ENCODE peak calls at places on chromosomes 13 and 19, in ten cellular contexts. W is hepatocyte, Q is epithelial cell of proximal tubule, E is heart left ventricle, F is Calu3, X is fibroblast of lung, C is MCF 10A, J is pancreas, D is GM13976, L is endothelial cell of umbilical vein. A is an unnamed sample.

GRCh38 chr19:3785464-3785937 is 680 bp downstream of the MATK start:
- DNase-seq in W (no peak), Q (no peak), E (no peak), F (no peak), X (no peak), C (no peak), J (no peak), D (no peak), L (no peak), A (peak)

GRCh38 chr19:47389150-47389556 is 30.2 kb downstream of the MEIS3 start:
- DNase-seq in W (no peak), Q (no peak), E (no peak), F (no peak), X (no peak), C (no peak), J (no peak), D (no peak), L (no peak), A (no peak)

GRCh38 chr19:2444251-2445002 is 12.3 kb downstream of the LMNB2 start:
- DNase-seq in W (no peak), Q (no peak), E (no peak), F (no peak), X (no peak), C (no peak), J (no peak), D (no peak), L (no peak), A (no peak)

GRCh38 chr19:2338055-2338615 is 9.7 kb downstream of the SPPL2B start:
- DNase-seq in W (no peak), Q (no peak), E (no peak), F (no peak), X (no peak), C (no peak), J (no peak), D (no peak), L (no peak), A (no peak)

GRCh38 chr19:49758292-49758691 is 4.8 kb downstream of the TSKS start:
- DNase-seq in W (no peak), Q (no peak), E (no peak), F (no peak), X (peak), C (no peak), J (no peak), D (no peak), L (no peak), A (no peak)

GRCh38 chr13:42569576-42570344 is 4.2 kb upstream of the TNFSF11 start:
- DNase-seq in W (no peak), Q (no peak), E (no peak), F (no peak), X (no peak), C (no peak), J (no peak), D (peak), L (no peak), A (no peak)

GRCh38 chr19:45640849-45641273 is 1.7 kb upstream of the EML2 start:
- DNase-seq in W (peak), Q (no peak), E (no peak), F (peak), X (no peak), C (peak), J (peak), D (no peak), L (no peak), A (peak)

GRCh38 chr13:113656015-113656588 is 1.9 kb downstream of the ATP4B start:
- DNase-seq in W (no peak), Q (no peak), E (no peak), F (no peak), X (no peak), C (no peak), J (no peak), D (no peak), L (no peak), A (no peak)

GRCh38 chr19:36141039-36141914 is 1.4 kb downstream of the CAPNS1 start:
- DNase-seq in W (peak), Q (no peak), E (peak), F (peak), X (peak), C (peak), J (peak), D (peak), L (peak), A (peak)

GRCh38 chr13:112959206-112959605 is 9.8 kb upstream of the MCF2L start:
- DNase-seq in W (no peak), Q (no peak), E (peak), F (no peak), X (no peak), C (no peak), J (no peak), D (no peak), L (no peak), A (no peak)

GRCh38 chr13:22506286-22506685 is 674.5 kb upstream of the SGCG start:
- DNase-seq in W (no peak), Q (no peak), E (no peak), F (no peak), X (peak), C (no peak), J (no peak), D (no peak), L (no peak), A (no peak)

GRCh38 chr13:112724788-112725345 is 35.0 kb downstream of the ATP11A start:
- DNase-seq in W (no peak), Q (no peak), E (no peak), F (no peak), X (no peak), C (peak), J (no peak), D (no peak), L (no peak), A (peak)

GRCh38 chr13:46057251-46058015 is 4.9 kb upstream of the ZC3H13 start:
- DNase-seq in W (no peak), Q (no peak), E (no peak), F (no peak), X (no peak), C (no peak), J (no peak), D (no peak), L (no peak), A (no peak)

GRCh38 chr19:51687791-51688664 is 5.1 kb upstream of the SPACA6 start:
- DNase-seq in W (peak), Q (no peak), E (peak), F (peak), X (peak), C (peak), J (peak), D (no peak), L (peak), A (no peak)

GRCh38 chr19:518292-519231 is 11.3 kb downstream of the TPGS1 start:
- DNase-seq in W (peak), Q (no peak), E (peak), F (no peak), X (peak), C (no peak), J (no peak), D (no peak), L (no peak), A (peak)

GRCh38 chr19:48403606-48404005 is 10.1 kb downstream of the GRIN2D start:
- DNase-seq in W (peak), Q (no peak), E (peak), F (peak), X (peak), C (peak), J (no peak), D (peak), L (peak), A (peak)

GRCh38 chr13:99083976-99084375 is 106.1 kb upstream of the DOCK9 start:
- DNase-seq in W (no peak), Q (no peak), E (no peak), F (no peak), X (no peak), C (no peak), J (peak), D (no peak), L (no peak), A (peak)

GRCh38 chr13:112931028-112931934 is 37.7 kb upstream of the MCF2L start:
- DNase-seq in W (peak), Q (peak), E (no peak), F (peak), X (peak), C (peak), J (no peak), D (no peak), L (peak), A (no peak)

GRCh38 chr19:46373573-46374359 is 26.9 kb downstream of the PPP5C start:
- DNase-seq in W (peak), Q (peak), E (peak), F (peak), X (no peak), C (peak), J (peak), D (no peak), L (peak), A (no peak)

GRCh38 chr13:38180100-38180499 is 169.6 kb upstream of the UFM1 start:
- DNase-seq in W (no peak), Q (no peak), E (no peak), F (no peak), X (no peak), C (peak), J (no peak), D (no peak), L (no peak), A (no peak)

GRCh38 chr19:12937243-12938053 is 961 bp upstream of the CALR start:
- DNase-seq in W (peak), Q (no peak), E (peak), F (peak), X (no peak), C (no peak), J (no peak), D (no peak), L (peak), A (peak)

GRCh38 chr19:48513289-48514122 is 1.9 kb upstream of the LMTK3 start:
- DNase-seq in W (peak), Q (no peak), E (peak), F (peak), X (peak), C (peak), J (peak), D (peak), L (peak), A (peak)

GRCh38 chr13:81017525-81018152 is 676.7 kb upstream of the SPRY2 start:
- DNase-seq in W (peak), Q (peak), E (no peak), F (no peak), X (peak), C (peak), J (no peak), D (peak), L (peak), A (no peak)

GRCh38 chr13:73835138-73835721 is 299.0 kb downstream of the KLF12 start:
- DNase-seq in W (peak), Q (peak), E (no peak), F (no peak), X (peak), C (peak), J (no peak), D (peak), L (peak), A (no peak)

GRCh38 chr19:18470153-18470552 is 32.2 kb upstream of the ISYNA1 start:
- DNase-seq in W (peak), Q (no peak), E (no peak), F (peak), X (no peak), C (peak), J (no peak), D (peak), L (peak), A (peak)

GRCh38 chr19:57651654-57651996 is 17.1 kb upstream of the ZSCAN4 start:
- DNase-seq in W (no peak), Q (no peak), E (no peak), F (no peak), X (no peak), C (no peak), J (no peak), D (no peak), L (no peak), A (no peak)

GRCh38 chr13:99257291-99257690 is 888 bp downstream of the GPR18 start:
- DNase-seq in W (no peak), Q (no peak), E (no peak), F (no peak), X (no peak), C (no peak), J (no peak), D (no peak), L (no peak), A (no peak)

GRCh38 chr19:46056536-46056935 is 15.7 kb upstream of the IGFL4 start:
- DNase-seq in W (no peak), Q (no peak), E (no peak), F (no peak), X (no peak), C (peak), J (no peak), D (no peak), L (no peak), A (no peak)

GRCh38 chr13:95002968-95003813 is 290.8 kb upstream of the SOX21 start:
- DNase-seq in W (peak), Q (no peak), E (no peak), F (no peak), X (no peak), C (no peak), J (no peak), D (peak), L (no peak), A (no peak)

DNA sequence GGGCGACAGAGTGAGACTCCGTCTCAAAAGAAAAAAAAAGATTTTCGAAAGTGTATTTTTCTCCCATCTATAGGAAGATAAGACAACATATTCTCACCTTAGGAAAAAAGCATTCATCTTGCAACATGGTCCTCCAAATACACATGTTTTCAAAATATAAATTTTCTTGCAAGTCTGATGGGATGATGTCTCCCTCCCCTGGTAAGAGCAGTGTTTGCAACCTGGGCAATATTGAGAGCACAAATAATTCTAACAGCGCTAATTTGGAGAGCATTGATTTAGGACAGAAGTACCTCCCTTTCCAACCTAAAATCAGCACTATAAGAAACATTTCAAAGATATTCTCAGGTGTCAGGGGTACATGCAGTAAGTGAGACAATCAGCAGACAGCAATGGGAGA is 61.0 kb upstream of the SHISA2 start:
- DNase-seq in W (no peak), Q (no peak), E (no peak), F (no peak), X (peak), C (peak), J (no peak), D (no peak), L (no peak), A (no peak)
- TF ChIP-seq CTCF in W (peak), Q (peak), E (no peak), F (peak), X (peak), C (peak), J (no peak), D (no peak), L (no peak), A (no peak)

DNA sequence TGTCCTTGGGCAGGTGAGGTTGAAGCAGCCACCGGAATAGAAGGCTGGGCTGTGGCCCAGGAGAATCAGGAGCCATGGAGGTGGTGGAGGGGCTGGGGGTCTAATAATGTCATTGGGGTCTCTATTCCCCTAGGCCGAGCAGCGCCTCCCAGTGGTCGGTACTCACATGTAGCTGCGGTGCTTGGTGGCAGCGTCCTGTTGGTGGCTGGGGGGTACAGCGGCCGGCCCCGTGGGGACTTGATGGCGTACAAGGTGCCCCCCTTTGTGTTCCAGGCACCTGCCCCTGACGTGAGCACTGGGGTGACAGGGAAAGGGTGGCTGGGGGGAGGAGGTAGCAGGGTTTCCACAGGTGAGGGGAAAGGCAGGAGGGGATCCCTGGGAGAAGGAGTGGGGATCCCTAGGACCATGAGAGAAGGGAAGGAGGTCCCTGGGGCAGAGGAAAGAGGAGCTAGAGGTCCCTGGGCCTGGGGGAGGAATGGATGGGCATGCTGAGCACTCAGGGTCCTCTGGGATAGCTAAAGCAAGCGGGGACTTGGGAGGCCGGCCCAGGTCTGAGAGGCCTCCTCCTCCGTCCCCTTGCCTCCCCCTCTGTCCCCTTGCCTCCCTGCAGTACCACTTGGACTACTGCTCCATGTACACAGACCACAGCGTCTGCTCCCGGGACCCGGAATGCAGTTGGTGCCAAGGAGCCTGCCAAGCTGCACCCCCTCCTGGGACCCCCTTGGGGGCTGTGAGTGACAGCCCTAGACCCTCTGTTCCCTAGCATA is 18.1 kb downstream of the MEGF8 start:
- DNase-seq in W (peak), Q (no peak), E (no peak), F (no peak), X (no peak), C (no peak), J (no peak), D (no peak), L (no peak), A (peak)
- TF ChIP-seq CTCF in W (no peak), Q (peak), E (no peak), F (peak), X (peak), C (no peak), J (no peak), D (no peak), L (peak), A (no peak)

DNA sequence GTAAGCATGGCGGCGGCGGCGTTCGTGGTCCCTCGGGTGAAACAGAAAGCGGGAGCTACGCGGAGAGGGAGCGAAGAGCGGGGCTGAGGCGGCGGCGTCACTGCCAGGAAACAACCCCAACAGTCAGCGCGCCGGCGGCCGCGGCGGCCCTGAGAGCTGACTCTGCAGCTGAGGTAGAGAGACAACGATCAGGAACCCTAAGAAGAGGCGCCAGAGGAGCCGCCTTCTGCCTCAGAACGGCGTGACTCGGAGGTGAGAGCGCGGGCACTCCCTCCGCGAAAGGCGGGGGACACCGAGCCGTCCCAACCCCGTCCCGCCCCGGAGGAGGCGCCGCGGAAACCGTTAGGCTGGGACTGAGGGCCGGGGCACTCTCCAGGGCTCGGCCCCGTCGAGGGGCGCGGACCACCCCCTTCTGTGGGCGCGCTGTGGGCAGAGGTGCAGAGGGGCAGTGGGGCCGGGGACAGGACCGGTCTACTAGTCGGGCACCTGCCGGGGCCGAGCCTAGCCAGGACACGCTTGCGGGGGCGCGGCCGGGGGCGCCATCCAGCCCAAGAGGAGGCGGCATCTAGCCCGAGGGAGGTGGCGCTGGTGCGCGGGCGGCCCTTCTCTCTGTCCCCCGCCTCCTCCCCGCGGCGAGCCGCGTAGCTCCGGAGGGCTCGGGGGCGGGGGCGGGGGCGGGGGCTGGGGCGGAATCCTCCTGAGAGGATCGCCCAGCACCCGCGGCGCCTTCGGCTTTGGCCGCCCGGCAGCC is 389 bp downstream of the FNDC3A start:
- DNase-seq in W (peak), Q (no peak), E (peak), F (peak), X (peak), C (peak), J (peak), D (peak), L (peak), A (peak)
- TF ChIP-seq CTCF in W (peak), Q (no peak), E (peak), F (no peak), X (peak), C (no peak), J (no peak), D (no peak), L (no peak), A (no peak)

GRCh38 chr19:34639491-34640085 is 37.4 kb downstream of the SCGB2B2 start:
- DNase-seq in W (peak), Q (no peak), E (peak), F (peak), X (peak), C (peak), J (peak), D (peak), L (peak), A (peak)
- TF ChIP-seq CTCF in W (peak), Q (peak), E (peak), F (peak), X (peak), C (peak), J (peak), D (peak), L (peak), A (peak)

DNA sequence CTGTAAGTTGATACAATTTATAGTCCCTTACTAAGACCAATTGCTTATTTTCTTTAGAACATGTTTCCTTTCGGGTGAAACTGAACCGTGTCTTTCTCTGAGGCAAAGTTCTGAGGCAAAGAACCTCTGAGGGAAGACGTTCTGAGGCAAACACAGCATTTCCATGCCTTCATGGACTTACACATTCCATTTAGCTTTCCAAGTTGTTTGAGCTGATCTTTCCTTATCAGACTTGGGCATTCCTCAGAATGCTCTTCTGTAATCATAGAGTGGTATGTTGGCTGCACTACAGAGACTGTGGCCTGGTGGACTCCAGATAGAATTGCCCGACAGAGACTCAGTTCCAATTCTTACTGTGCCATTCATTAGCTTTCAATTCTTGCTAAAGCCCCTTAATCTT is 579.0 kb downstream of the KCTD12 start:
- DNase-seq in W (peak), Q (no peak), E (no peak), F (no peak), X (peak), C (no peak), J (no peak), D (no peak), L (peak), A (no peak)
- TF ChIP-seq CTCF in W (no peak), Q (no peak), E (no peak), F (no peak), X (peak), C (no peak), J (no peak), D (no peak), L (no peak), A (no peak)